ENCODE peak calls at places on chromosomes 12 and 14, in ten cellular contexts. L, Z, X, H, B, A, S, C, P and N are unnamed samples. For H3K36me3, the result is how much of the 10 kb centered on the place peaks cover.

GRCh38 chr12:26833692-26834168 is 736 bp upstream of the ITPR2 start:
- DNase-seq in L (peak), A (peak), H (peak), B (peak), X (peak), C (peak), S (no peak), P (no peak), Z (peak), N (peak)

GRCh38 chr14:42806909-42807315 is 1200.2 kb downstream of the LRFN5 start:
- DNase-seq in B (no peak), C (no peak), P (no peak), H (no peak), Z (no peak), A (no peak), S (no peak), X (peak), L (no peak), N (no peak)

GRCh38 chr14:89912667-89913211 is 41.8 kb downstream of the EFCAB11 start:
- DNase-seq in A (no peak), P (no peak), X (peak), B (peak), S (peak), C (no peak), H (no peak), Z (no peak), L (no peak), N (no peak)

GRCh38 chr14:95835331-95835730 is 41.3 kb upstream of the TUNAR start:
- DNase-seq in X (no peak), P (peak), L (no peak), S (no peak), C (no peak), B (no peak), H (peak), Z (no peak), A (no peak), N (no peak)

GRCh38 chr12:5267603-5268423 is 164.1 kb upstream of the NTF3 start:
- DNase-seq in L (no peak), A (no peak), C (no peak), Z (no peak), P (no peak), H (no peak), S (no peak), B (no peak), X (no peak), N (no peak)

GRCh38 chr12:92470608-92471021 is 232.2 kb upstream of the PLEKHG7 start:
- DNase-seq in C (no peak), L (no peak), A (peak), B (no peak), H (peak), Z (no peak), P (no peak), X (no peak), S (no peak), N (no peak)

GRCh38 chr14:102096569-102097188 is 9.8 kb upstream of the HSP90AA1 start:
- DNase-seq in C (peak), S (peak), B (peak), A (no peak), L (peak), P (no peak), X (peak), Z (peak), H (peak), N (peak)

GRCh38 chr14:104263671-104264358 is 125.4 kb downstream of the KIF26A start:
- DNase-seq in P (no peak), Z (no peak), C (peak), S (no peak), H (no peak), X (no peak), B (no peak), L (peak), A (no peak), N (no peak)

GRCh38 chr12:55955800-55956508 is 9.9 kb downstream of the PMEL start:
- DNase-seq in X (peak), A (no peak), Z (peak), S (no peak), P (no peak), B (peak), C (no peak), L (peak), H (peak), N (peak)

GRCh38 chr12:53205747-53206146 is 1.3 kb downstream of the ITGB7 start:
- DNase-seq in L (peak), S (peak), Z (peak), P (no peak), C (no peak), H (peak), X (no peak), A (peak), B (no peak), N (peak)

DNA sequence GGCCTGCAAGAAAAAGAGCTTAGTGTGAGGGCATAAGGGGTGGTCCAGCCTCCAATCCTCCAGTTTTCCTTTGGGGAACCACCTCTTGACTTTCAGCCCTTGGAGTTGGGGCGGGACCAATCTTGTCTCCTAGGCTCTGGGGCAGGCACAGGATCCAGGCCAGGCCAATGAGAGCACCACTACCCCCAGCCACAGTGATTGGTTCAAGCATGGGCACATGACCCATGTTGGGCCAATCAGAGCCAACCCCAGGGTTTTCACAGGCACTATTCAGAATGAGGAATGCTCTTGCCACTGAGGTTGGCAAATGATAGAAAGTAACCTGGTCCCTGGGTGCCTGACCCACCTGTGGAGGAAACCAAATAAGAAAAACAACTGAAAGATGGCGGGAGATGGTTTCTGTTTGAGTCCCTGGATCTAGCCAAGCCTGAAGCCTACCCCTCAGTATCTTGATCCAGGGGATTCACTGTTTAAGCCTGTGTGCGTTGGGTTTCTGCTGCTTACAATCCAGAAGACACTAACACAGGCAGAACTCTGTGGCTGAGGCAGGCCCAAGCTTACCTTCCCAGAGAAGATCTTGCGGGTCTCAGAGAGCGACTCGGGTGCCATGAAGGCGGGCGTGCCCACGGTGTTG is 42.9 kb downstream of the P2RX4 start:
- DNase-seq in S (no peak), C (no peak), Z (no peak), X (no peak), L (no peak), P (no peak), A (no peak), B (no peak), H (no peak), N (no peak)
- H3K36me3 ChIP-seq in S (half or more), C (under half), Z (under half), X (under half), L (under half), P (under half), A (under half), B (under half), H (half or more), N (under half)

GRCh38 chr12:7209958-7210357 is 20.5 kb downstream of the PEX5 start:
- DNase-seq in X (no peak), S (no peak), B (no peak), P (peak), C (no peak), A (no peak), Z (no peak), L (no peak), H (no peak), N (no peak)

GRCh38 chr12:7206691-7207090 is 17.2 kb downstream of the PEX5 start:
- DNase-seq in L (no peak), X (no peak), S (no peak), A (no peak), P (peak), C (no peak), H (peak), B (no peak), Z (no peak), N (no peak)

GRCh38 chr12:7212678-7213077 is 23.2 kb downstream of the PEX5 start:
- DNase-seq in A (no peak), C (no peak), S (no peak), Z (no peak), X (no peak), B (no peak), P (peak), H (peak), L (no peak), N (no peak)

GRCh38 chr12:7207866-7208612 is 18.6 kb downstream of the PEX5 start:
- DNase-seq in A (no peak), C (no peak), B (no peak), Z (no peak), P (peak), S (no peak), H (no peak), L (no peak), X (no peak), N (no peak)

GRCh38 chr12:7210642-7211151 is 21.2 kb downstream of the PEX5 start:
- DNase-seq in B (no peak), P (peak), L (no peak), Z (no peak), X (no peak), S (no peak), A (no peak), C (no peak), H (no peak), N (no peak)
- H3K36me3 ChIP-seq in B (under half), P (half or more), L (under half), Z (under half), X (under half), S (half or more), A (under half), C (under half), H (half or more), N (under half)

DNA sequence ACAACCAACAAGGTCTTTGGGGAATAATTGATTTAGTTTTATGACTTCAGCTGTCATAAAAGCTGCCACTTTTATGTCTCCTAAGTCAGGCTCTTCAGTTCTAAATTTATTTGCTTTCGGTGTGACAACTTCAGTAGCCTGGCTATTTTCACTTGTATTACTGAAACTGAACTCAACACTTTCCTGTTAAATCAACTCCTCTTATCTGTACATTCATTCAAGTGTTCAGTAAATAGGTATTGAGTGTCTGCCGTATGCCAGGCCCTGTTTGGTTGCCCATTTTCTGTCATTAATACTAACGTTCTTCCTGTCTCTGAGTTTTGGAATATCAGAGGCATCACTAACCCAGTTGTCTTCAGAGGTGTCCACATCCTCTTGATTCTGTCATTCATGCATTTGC is 7.5 kb downstream of the UTP20 start:
- DNase-seq in S (no peak), C (no peak), A (no peak), L (no peak), Z (no peak), B (no peak), H (no peak), X (no peak), P (no peak), N (no peak)
- H3K36me3 ChIP-seq in S (half or more), C (under half), A (under half), L (under half), Z (under half), B (under half), H (half or more), X (under half), P (under half), N (under half)

GRCh38 chr14:23319746-23320583 is 1.3 kb upstream of the PABPN1 start:
- DNase-seq in S (no peak), B (peak), C (peak), A (no peak), X (no peak), P (no peak), Z (no peak), L (no peak), H (no peak), N (no peak)

GRCh38 chr14:23321572-23322547 is 603 bp downstream of the PABPN1 start:
- DNase-seq in P (no peak), L (peak), C (peak), H (peak), Z (peak), X (peak), B (peak), A (peak), S (peak), N (peak)

GRCh38 chr14:23323838-23324454 is 2.7 kb downstream of the PABPN1 start:
- DNase-seq in S (no peak), C (no peak), P (no peak), X (no peak), A (no peak), L (no peak), B (no peak), H (no peak), Z (no peak), N (no peak)

GRCh38 chr14:23322568-23323517 is 1.6 kb downstream of the PABPN1 start:
- DNase-seq in C (no peak), L (no peak), X (no peak), H (no peak), Z (no peak), P (no peak), A (no peak), B (no peak), S (no peak), N (no peak)

DNA sequence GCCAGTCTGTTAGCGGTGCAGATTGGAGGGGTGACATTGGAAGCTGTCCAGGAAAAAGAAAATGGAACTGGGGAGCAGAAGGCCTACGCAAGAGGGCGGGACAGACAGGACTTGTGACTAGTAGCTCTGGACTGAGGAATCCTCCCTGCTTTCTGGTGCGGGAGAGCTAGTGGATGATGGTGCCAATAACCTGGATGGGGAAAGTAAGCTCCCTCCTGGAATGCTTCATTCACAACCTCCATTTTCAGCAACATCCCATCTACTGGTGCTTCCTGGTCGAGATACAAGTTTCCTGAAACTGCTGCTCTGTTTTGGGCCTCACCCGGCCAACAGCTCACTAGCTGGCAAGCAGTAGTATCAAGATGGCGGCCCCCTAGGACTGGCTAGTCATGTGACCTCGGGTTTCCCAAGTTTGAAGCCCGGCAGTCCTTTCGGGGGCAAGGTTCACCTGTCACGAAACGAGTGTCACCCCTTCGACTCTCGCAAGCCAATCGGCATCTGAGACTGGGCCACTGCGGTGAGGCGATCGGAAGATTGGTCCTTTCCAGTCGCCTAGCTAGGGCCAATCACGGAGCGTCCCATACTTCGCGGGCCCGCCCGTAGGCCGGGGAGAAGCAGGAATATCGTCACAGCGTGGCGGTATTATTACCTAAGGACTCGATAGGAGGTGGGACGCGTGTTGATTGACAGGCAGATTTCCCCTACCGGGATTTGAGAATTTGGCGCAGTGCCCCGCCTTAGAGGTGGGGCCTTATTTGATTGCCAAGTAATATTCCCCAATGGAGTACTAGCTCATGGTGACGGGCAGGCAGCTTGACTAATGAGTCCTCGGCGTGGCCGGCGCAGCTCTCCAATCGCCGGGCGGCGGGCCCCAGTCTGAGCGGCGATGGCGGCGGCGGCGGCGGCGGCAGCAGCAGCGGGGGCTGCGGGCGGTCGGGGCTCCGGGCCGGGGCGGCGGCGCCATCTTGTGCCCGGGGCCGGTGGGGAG is at the start of gene PABPN1:
- DNase-seq in X (peak), P (peak), Z (peak), S (peak), A (peak), H (peak), C (peak), B (peak), L (peak), N (peak)
- H3K36me3 ChIP-seq in X (under half), P (under half), Z (under half), S (under half), A (under half), H (under half), C (under half), B (under half), L (under half), N (under half)

GRCh38 chr14:52883658-52884057 is 67.2 kb downstream of the FERMT2 start:
- DNase-seq in B (no peak), S (no peak), H (no peak), Z (no peak), L (no peak), A (no peak), C (no peak), P (no peak), X (no peak), N (no peak)

GRCh38 chr14:52885230-52885629 is 65.6 kb downstream of the FERMT2 start:
- DNase-seq in Z (no peak), H (no peak), X (no peak), C (no peak), S (no peak), A (no peak), P (no peak), L (no peak), B (no peak), N (no peak)

GRCh38 chr14:52878946-52879345 is 71.9 kb downstream of the FERMT2 start:
- DNase-seq in A (no peak), H (no peak), C (no peak), L (no peak), B (no peak), Z (no peak), X (no peak), P (no peak), S (no peak), N (no peak)

GRCh38 chr14:52879958-52880357 is 70.9 kb downstream of the FERMT2 start:
- DNase-seq in L (no peak), B (no peak), S (no peak), P (no peak), X (no peak), A (no peak), Z (no peak), C (no peak), H (no peak), N (no peak)

DNA sequence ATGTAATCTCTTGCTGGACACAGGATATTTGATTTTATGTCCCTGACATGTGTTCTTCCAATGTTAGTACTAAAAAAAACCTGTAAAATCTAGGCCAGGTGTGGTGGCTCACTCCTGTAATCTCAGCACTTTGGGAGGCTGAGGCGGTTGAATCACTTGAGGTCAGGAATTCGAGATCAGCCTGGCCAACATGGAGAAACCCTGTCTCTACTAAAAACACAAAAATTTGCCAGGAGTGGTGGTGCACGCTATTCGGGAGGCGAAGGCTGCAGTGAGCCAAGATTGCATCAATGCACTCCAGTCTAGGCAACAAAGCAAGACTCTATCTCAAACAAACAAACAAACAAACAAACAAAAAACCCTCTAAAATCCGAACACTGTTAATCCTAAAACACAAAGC is 68.0 kb downstream of the FERMT2 start:
- DNase-seq in B (no peak), C (no peak), A (no peak), S (no peak), Z (no peak), P (no peak), H (no peak), L (no peak), X (no peak), N (no peak)
- H3K36me3 ChIP-seq in B (under half), C (under half), A (under half), S (under half), Z (under half), P (under half), H (under half), L (under half), X (under half), N (under half)

GRCh38 chr12:96225003-96225855 is 31.1 kb downstream of the ELK3 start:
- DNase-seq in X (peak), H (no peak), A (no peak), C (no peak), S (no peak), P (no peak), L (no peak), B (peak), Z (no peak), N (no peak)
- H3K36me3 ChIP-seq in X (under half), H (under half), A (under half), C (under half), S (under half), P (under half), L (under half), B (under half), Z (under half), N (under half)

GRCh38 chr14:91282954-91283645 is 38.6 kb upstream of the GPR68 start:
- DNase-seq in X (no peak), S (no peak), P (no peak), C (no peak), B (no peak), A (no peak), L (no peak), Z (no peak), H (peak), N (no peak)
- H3K36me3 ChIP-seq in X (under half), S (under half), P (under half), C (under half), B (under half), A (half or more), L (half or more), Z (half or more), H (half or more), N (half or more)